ENCODE peak calls at places on chromosomes 7 and 10, in ten cellular contexts. F is CD4-positive, CD25-positive, alpha-beta regulatory T cell; A is pancreas; U is SK-N-SH; G is H7; H is brain microvascular endothelial cell; S is osteoblast; D is uterus; M is neural progenitor cell; E is endothelial cell of umbilical vein. T is an unnamed sample.
A peak's percentile ranks its signal among the peaks of the same experiment; 100 is the strongest.

GRCh38 chr7:901388-902154 is 25.2 kb downstream of the GET4 start:
- DNase-seq in F (peak; percentile 31), A (peak; percentile 76), U (peak; percentile 100), G (peak; percentile 100), H (peak; percentile 89), S (peak; percentile 99), D (peak; percentile 43), M (peak; percentile 96), E (peak; percentile 55), T (no peak)

GRCh38 chr10:23172429-23172828 is 19.7 kb upstream of the PTF1A start:
- DNase-seq in F (no peak), A (no peak), U (peak; percentile 42), G (peak; percentile 63), H (no peak), S (peak; percentile 62), D (no peak), M (no peak), E (no peak), T (no peak)

GRCh38 chr7:32496052-32496813 is 944 bp downstream of the AVL9 start:
- DNase-seq in F (no peak), A (no peak), U (peak; percentile 44), G (peak; percentile 40), H (no peak), S (peak; percentile 56), D (no peak), M (no peak), E (peak; percentile 53), T (no peak)

GRCh38 chr10:75531571-75532031 is 100.2 kb downstream of the LRMDA start:
- DNase-seq in F (no peak), A (no peak), U (no peak), G (no peak), H (no peak), S (no peak), D (no peak), M (no peak), E (no peak), T (no peak)

GRCh38 chr10:114083040-114083439 is 39.4 kb downstream of the ADRB1 start:
- DNase-seq in F (peak; percentile 21), A (no peak), U (no peak), G (no peak), H (no peak), S (no peak), D (no peak), M (no peak), E (no peak), T (no peak)

GRCh38 chr7:146002431-146003078 is 114.0 kb upstream of the CNTNAP2 start:
- DNase-seq in F (no peak), A (no peak), U (no peak), G (no peak), H (peak; percentile 72), S (no peak), D (no peak), M (no peak), E (no peak), T (no peak)

GRCh38 chr10:88048312-88048711 is 184.9 kb downstream of the PTEN start:
- DNase-seq in F (no peak), A (no peak), U (no peak), G (no peak), H (no peak), S (no peak), D (no peak), M (no peak), E (no peak), T (no peak)

GRCh38 chr10:17229967-17230682 is 2.1 kb downstream of the VIM start:
- DNase-seq in F (peak; percentile 96), A (peak; percentile 83), U (peak; percentile 67), G (peak; percentile 78), H (peak; percentile 53), S (peak; percentile 86), D (peak; percentile 81), M (peak; percentile 93), E (peak; percentile 67), T (peak; percentile 75)

DNA sequence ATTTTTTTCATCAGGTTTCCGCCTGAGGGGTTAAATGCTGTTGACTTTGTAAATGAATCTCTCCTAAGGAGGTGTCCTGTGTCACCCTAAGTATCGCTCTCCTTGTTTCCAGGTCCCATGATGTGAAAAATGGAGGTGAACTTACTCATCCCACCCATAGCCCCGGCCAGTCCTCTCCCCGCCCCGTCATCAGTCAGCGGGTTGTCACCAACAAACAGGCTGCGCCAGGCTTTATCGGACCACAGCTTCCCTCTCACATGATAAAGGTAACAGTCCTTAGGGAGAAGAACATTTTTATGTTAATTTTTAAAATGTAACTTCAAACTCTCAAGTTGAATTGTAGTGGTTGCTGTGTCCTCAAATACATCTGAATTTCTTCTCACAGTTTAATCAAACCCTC is 116.5 kb downstream of the ANKRD61 start:
- DNase-seq in F (no peak), A (no peak), U (no peak), G (no peak), H (no peak), S (no peak), D (no peak), M (no peak), E (no peak), T (no peak)
- H3K36me3 ChIP-seq in F (peaks cover 90% of the 10 kb centered on the region), A (no peaks in the 10 kb centered on the region), U (peaks cover 83% of the 10 kb centered on the region), G (peaks cover 47% of the 10 kb centered on the region), H (peaks cover 72% of the 10 kb centered on the region), S (peaks cover 79% of the 10 kb centered on the region), D (no peaks in the 10 kb centered on the region), M (no peaks in the 10 kb centered on the region), E (peaks cover 38% of the 10 kb centered on the region), T (no peaks in the 10 kb centered on the region)

GRCh38 chr7:96479015-96479645 is 157.2 kb upstream of the SLC25A13 start:
- DNase-seq in F (peak; percentile 58), A (no peak), U (no peak), G (no peak), H (no peak), S (no peak), D (no peak), M (no peak), E (peak; percentile 64), T (no peak)

GRCh38 chr7:96486681-96487080 is 164.8 kb upstream of the SLC25A13 start:
- DNase-seq in F (no peak), A (no peak), U (no peak), G (no peak), H (no peak), S (no peak), D (no peak), M (peak; percentile 2), E (no peak), T (no peak)

GRCh38 chr7:96481831-96482230 is 159.9 kb upstream of the SLC25A13 start:
- DNase-seq in F (no peak), A (no peak), U (no peak), G (no peak), H (peak; percentile 9), S (no peak), D (no peak), M (no peak), E (no peak), T (no peak)

GRCh38 chr7:96484845-96485244 is 162.9 kb upstream of the SLC25A13 start:
- DNase-seq in F (no peak), A (no peak), U (no peak), G (no peak), H (no peak), S (no peak), D (no peak), M (no peak), E (no peak), T (no peak)

GRCh38 chr7:96484091-96484490 is 162.2 kb upstream of the SLC25A13 start:
- DNase-seq in F (no peak), A (no peak), U (no peak), G (no peak), H (no peak), S (no peak), D (no peak), M (no peak), E (no peak), T (no peak)
- H3K36me3 ChIP-seq in F (no peaks in the 10 kb centered on the region), A (no peaks in the 10 kb centered on the region), U (no peaks in the 10 kb centered on the region), G (no peaks in the 10 kb centered on the region), H (no peaks in the 10 kb centered on the region), S (no peaks in the 10 kb centered on the region), D (no peaks in the 10 kb centered on the region), M (no peaks in the 10 kb centered on the region), E (no peaks in the 10 kb centered on the region), T (no peaks in the 10 kb centered on the region)

GRCh38 chr7:7830122-7830878 is 111.9 kb upstream of the RPA3 start:
- DNase-seq in F (peak; percentile 35), A (peak; percentile 51), U (no peak), G (no peak), H (no peak), S (no peak), D (no peak), M (no peak), E (no peak), T (no peak)
- H3K36me3 ChIP-seq in F (peaks cover 3% of the 10 kb centered on the region), A (no peaks in the 10 kb centered on the region), U (no peaks in the 10 kb centered on the region), G (no peaks in the 10 kb centered on the region), H (no peaks in the 10 kb centered on the region), S (no peaks in the 10 kb centered on the region), D (no peaks in the 10 kb centered on the region), M (no peaks in the 10 kb centered on the region), E (no peaks in the 10 kb centered on the region), T (no peaks in the 10 kb centered on the region)

GRCh38 chr10:124701881-124702656 is 42.1 kb downstream of the FAM53B start:
- DNase-seq in F (peak; percentile 77), A (no peak), U (no peak), G (no peak), H (peak; percentile 76), S (peak; percentile 92), D (peak; percentile 83), M (no peak), E (peak; percentile 80), T (no peak)

GRCh38 chr10:124699471-124700292 is 44.5 kb downstream of the FAM53B start:
- DNase-seq in F (no peak), A (no peak), U (no peak), G (no peak), H (no peak), S (peak; percentile 58), D (no peak), M (no peak), E (no peak), T (no peak)

GRCh38 chr10:124701435-124701834 is 42.7 kb downstream of the FAM53B start:
- DNase-seq in F (no peak), A (peak; percentile 74), U (no peak), G (no peak), H (peak; percentile 31), S (peak; percentile 96), D (peak; percentile 95), M (no peak), E (peak; percentile 96), T (no peak)

GRCh38 chr10:124701038-124701365 is 43.2 kb downstream of the FAM53B start:
- DNase-seq in F (no peak), A (no peak), U (no peak), G (no peak), H (no peak), S (no peak), D (no peak), M (no peak), E (no peak), T (no peak)

DNA sequence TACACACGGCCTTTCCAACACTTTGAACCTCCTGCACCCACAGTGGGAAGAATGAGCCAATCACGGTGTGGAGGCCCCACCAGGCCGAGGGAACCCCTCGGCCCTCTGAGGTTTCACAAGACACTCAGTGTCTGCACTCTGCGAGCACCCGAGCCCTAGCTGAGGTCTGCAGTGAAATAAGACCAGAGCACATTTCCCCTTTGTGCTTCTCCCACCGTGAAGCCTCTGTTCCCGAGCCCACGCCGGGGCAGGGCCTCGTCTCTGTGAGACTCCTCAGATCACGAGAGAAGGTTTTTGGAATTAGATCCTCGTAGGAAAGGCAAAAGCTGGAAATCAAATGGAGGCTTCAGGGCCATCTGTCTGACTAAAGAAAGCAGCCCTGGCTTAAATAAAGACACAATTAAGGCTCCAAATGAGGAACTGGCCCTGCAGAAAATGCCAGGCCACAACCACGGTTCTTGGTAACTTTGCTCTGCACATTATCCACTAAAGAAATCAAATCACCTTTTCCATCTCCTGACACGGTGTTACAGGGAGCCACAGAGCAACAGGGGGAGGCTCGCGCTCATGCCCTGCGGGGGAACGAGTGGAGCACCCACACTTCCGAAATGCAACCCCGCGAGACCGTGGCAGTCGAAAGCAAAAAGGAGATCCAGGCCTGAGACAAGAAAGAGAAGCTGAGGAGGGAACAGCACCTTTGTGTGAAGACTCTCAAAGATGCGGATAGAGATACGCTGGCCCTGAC is 43.7 kb downstream of the FAM53B start:
- DNase-seq in F (no peak), A (no peak), U (no peak), G (no peak), H (no peak), S (peak; percentile 85), D (no peak), M (no peak), E (no peak), T (no peak)
- H3K36me3 ChIP-seq in F (peaks cover 15% of the 10 kb centered on the region), A (no peaks in the 10 kb centered on the region), U (peaks cover 24% of the 10 kb centered on the region), G (no peaks in the 10 kb centered on the region), H (peaks cover 3% of the 10 kb centered on the region), S (no peaks in the 10 kb centered on the region), D (no peaks in the 10 kb centered on the region), M (no peaks in the 10 kb centered on the region), E (peaks cover 3% of the 10 kb centered on the region), T (no peaks in the 10 kb centered on the region)

T was measured in breast epithelium.